ENCODE peak calls at places on chromosomes 11 and 22, in seven cellular contexts. J is HCT116, O is H1, I is SK-N-SH, Q is K562, B is HepG2, F is GM12878. H is an unnamed sample.

GRCh38 chr22:44567846-44568493 is 69.9 kb upstream of the RTL6 start:
- DNase-seq in J (peak), O (no peak), I (no peak), Q (no peak), B (peak), F (no peak), H (no peak)

GRCh38 chr11:2752204-2752772 is 52.5 kb upstream of the KCNQ1OT1 start:
- DNase-seq in J (no peak), O (no peak), I (no peak), Q (no peak), B (no peak), F (no peak), H (no peak)

GRCh38 chr11:2268911-2269600 is 1.3 kb downstream of the ASCL2 start:
- DNase-seq in J (no peak), O (no peak), I (peak), Q (peak), B (peak), F (no peak), H (peak)

GRCh38 chr22:36613958-36614357 is 85.0 kb upstream of the EIF3D start:
- DNase-seq in J (no peak), O (no peak), I (no peak), Q (no peak), B (peak), F (no peak), H (no peak)

GRCh38 chr22:46077669-46078099 is 72.6 kb upstream of the PPARA start:
- DNase-seq in J (no peak), O (no peak), I (no peak), Q (no peak), B (no peak), F (no peak), H (no peak)

GRCh38 chr11:28017816-28018215 is 90.1 kb downstream of the KIF18A start:
- DNase-seq in J (no peak), O (no peak), I (no peak), Q (no peak), B (no peak), F (no peak), H (no peak)

GRCh38 chr22:25051983-25052710 is 99.6 kb downstream of the KIAA1671 start:
- DNase-seq in J (no peak), O (no peak), I (peak), Q (no peak), B (peak), F (no peak), H (no peak)

GRCh38 chr22:33180371-33180770 is 122.2 kb upstream of the SYN3 start:
- DNase-seq in J (no peak), O (no peak), I (no peak), Q (no peak), B (no peak), F (no peak), H (no peak)

GRCh38 chr22:43844560-43845545 is 17.5 kb downstream of the SULT4A1 start:
- DNase-seq in J (no peak), O (no peak), I (no peak), Q (no peak), B (no peak), F (no peak), H (no peak)

GRCh38 chr11:119739021-119739703 is 10.2 kb upstream of the NECTIN1 start:
- DNase-seq in J (no peak), O (no peak), I (no peak), Q (no peak), B (no peak), F (no peak), H (no peak)

GRCh38 chr11:71568707-71569349 is 3.5 kb downstream of the KRTAP5-10 start:
- DNase-seq in J (no peak), O (no peak), I (peak), Q (no peak), B (no peak), F (no peak), H (no peak)

GRCh38 chr22:30210235-30210831 is 36.2 kb downstream of the LIF start:
- DNase-seq in J (peak), O (no peak), I (peak), Q (no peak), B (peak), F (no peak), H (peak)

GRCh38 chr11:82004537-82005213 is 729.0 kb downstream of the FAM181B start:
- DNase-seq in J (no peak), O (no peak), I (no peak), Q (no peak), B (no peak), F (no peak), H (no peak)

GRCh38 chr11:82009133-82009532 is 724.5 kb downstream of the FAM181B start:
- DNase-seq in J (no peak), O (no peak), I (no peak), Q (no peak), B (no peak), F (no peak), H (no peak)

GRCh38 chr11:82007536-82007935 is 726.1 kb downstream of the FAM181B start:
- DNase-seq in J (no peak), O (no peak), I (no peak), Q (no peak), B (no peak), F (no peak), H (no peak)

GRCh38 chr11:82003024-82003423 is 730.6 kb downstream of the FAM181B start:
- DNase-seq in J (no peak), O (no peak), I (no peak), Q (no peak), B (no peak), F (no peak), H (no peak)

DNA sequence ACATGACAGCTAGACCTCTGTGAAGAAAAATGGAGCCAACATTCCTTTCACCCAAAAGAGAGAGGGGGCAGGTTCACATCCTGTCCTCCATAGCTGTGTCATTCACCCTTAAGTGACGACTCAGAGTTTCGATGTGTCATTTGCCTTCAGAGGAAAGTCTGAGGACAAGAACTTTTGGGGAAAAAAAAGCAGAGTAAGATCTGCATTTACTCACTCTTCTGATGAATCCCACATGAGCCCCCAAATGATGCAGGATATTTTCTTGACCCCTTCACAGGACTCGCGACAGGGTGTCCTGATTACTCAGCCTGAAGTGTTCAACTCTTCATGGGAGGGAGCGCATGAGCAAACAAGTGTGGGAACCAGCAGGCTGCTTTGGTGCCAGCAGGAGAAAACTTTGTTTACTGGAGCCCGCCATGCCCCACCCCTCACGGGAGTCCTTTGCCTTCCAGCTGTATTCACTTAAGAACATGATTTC is 730.0 kb downstream of the FAM181B start:
- DNase-seq in J (no peak), O (no peak), I (no peak), Q (no peak), B (no peak), F (no peak), H (no peak)
- TF ChIP-seq JUND in J (no peak), O (no peak), I (no peak), Q (no peak), B (no peak), F (no peak), H (no peak)

DNA sequence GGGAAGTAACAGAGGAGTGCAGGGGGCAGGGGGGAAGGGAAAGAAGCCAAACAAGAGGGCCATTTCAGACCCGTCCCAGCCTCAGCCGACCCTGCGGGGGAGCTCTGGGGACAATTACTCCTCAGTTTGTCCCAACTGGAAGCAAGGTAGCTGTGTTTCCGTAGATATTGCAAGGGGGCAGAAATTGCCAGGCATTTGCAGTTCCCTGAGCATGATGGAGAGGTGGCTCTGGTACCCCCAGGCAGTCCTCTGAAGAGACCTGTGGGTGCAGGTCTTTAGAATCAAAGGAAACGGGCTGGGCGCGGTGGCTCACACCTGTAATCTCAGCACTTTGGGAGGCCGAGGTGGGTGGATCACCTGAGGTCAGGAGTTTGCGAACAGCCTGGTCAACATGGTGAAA is 13.8 kb upstream of the JAM3 start:
- DNase-seq in J (no peak), O (no peak), I (no peak), Q (no peak), B (no peak), F (no peak), H (no peak)
- TF ChIP-seq JUND in J (no peak), O (no peak), I (no peak), Q (no peak), B (no peak), F (no peak), H (no peak)

GRCh38 chr11:12799373-12799835 is 125.2 kb downstream of the TEAD1 start:
- DNase-seq in J (no peak), O (no peak), I (no peak), Q (no peak), B (no peak), F (no peak), H (no peak)
- TF ChIP-seq JUND in J (no peak), O (no peak), I (no peak), Q (no peak), B (no peak), F (no peak), H (no peak)

GRCh38 chr11:68976095-68976494 is 4.7 kb downstream of the MRGPRD start:
- DNase-seq in J (no peak), O (no peak), I (no peak), Q (no peak), B (no peak), F (no peak), H (no peak)
- TF ChIP-seq JUND in J (no peak), O (no peak), I (no peak), Q (no peak), B (no peak), F (no peak), H (no peak)

DNA sequence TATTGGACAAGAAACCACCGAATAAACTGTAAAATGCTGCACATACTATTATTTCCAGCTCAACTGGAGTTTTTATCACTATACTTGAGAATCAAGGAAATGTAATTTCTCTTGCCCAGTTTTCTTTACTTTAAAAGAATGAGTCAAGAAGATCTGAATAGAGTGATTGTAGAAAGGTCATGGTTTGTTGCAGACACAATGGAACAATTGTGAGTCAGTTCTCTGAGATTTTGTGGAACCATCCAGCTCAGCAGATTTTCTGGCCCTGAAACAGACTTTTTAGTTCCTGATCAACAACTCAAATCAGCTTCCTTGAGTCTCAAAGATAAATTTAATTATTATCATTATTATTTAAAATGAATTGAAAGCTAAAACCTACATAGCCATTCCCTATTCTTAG is 1.3 kb downstream of the TCN1 start:
- DNase-seq in J (peak), O (no peak), I (no peak), Q (no peak), B (no peak), F (no peak), H (no peak)
- TF ChIP-seq JUND in J (peak), O (no peak), I (no peak), Q (no peak), B (no peak), F (no peak), H (no peak)

GRCh38 chr11:118133816-118134215 is 18.8 kb downstream of the SCN4B start:
- DNase-seq in J (no peak), O (no peak), I (no peak), Q (no peak), B (no peak), F (no peak), H (no peak)

GRCh38 chr11:118135051-118135795 is 17.4 kb downstream of the SCN4B start:
- DNase-seq in J (no peak), O (no peak), I (no peak), Q (no peak), B (no peak), F (no peak), H (no peak)

GRCh38 chr11:118136341-118136740 is 16.3 kb downstream of the SCN4B start:
- DNase-seq in J (no peak), O (no peak), I (no peak), Q (no peak), B (no peak), F (no peak), H (no peak)

GRCh38 chr11:118136826-118137225 is 15.8 kb downstream of the SCN4B start:
- DNase-seq in J (no peak), O (no peak), I (no peak), Q (no peak), B (no peak), F (no peak), H (no peak)

DNA sequence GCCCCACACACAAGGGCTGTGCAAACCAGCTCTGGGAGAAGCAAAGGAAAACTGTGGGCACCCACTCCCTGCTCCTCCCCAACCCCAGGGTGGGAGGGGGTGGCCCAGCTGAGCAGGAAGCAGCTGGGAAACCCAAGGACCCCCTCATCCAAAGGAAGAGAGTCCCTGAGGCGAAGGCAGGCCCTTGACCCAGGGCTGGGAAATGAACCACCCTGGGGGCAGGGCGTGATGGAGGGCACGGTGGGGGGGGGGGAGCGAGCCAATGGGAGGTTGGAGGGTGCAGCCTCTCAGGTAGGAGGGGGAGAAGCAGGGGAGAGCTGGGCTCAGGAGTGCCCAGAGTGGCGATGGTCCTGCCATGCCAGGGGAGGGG is 16.8 kb downstream of the SCN4B start:
- DNase-seq in J (no peak), O (no peak), I (no peak), Q (no peak), B (no peak), F (no peak), H (no peak)
- TF ChIP-seq JUND in J (no peak), O (no peak), I (no peak), Q (no peak), B (no peak), F (no peak), H (no peak)

H was measured in T47D.